ENCODE peak calls at places on chromosomes 2 and 18, in four cellular contexts. One of them, this sample, is unnamed.

GRCh38 chr18:29457316-29457715 is 1280.4 kb upstream of the CDH2 start:
- DNase-seq in fibroblast of villous mesenchyme: no peak
- DNase-seq in SJSA1: no peak
- DNase-seq in heart right ventricle: no peak
- DNase-seq in this sample: no peak

GRCh38 chr18:38751897-38752296 is 1186.3 kb upstream of the CELF4 start:
- DNase-seq in fibroblast of villous mesenchyme: no peak
- DNase-seq in SJSA1: no peak
- DNase-seq in heart right ventricle: no peak
- DNase-seq in this sample: no peak

GRCh38 chr2:42959148-42959992 is 167.0 kb upstream of the HAAO start:
- DNase-seq in fibroblast of villous mesenchyme: peak
- DNase-seq in SJSA1: no peak
- DNase-seq in heart right ventricle: no peak
- DNase-seq in this sample: no peak

GRCh38 chr2:9753276-9753600 is 90.0 kb upstream of the TAF1B start:
- DNase-seq in fibroblast of villous mesenchyme: peak
- DNase-seq in SJSA1: peak
- DNase-seq in heart right ventricle: no peak
- DNase-seq in this sample: no peak

GRCh38 chr2:46570396-46570795 is 91.0 kb downstream of the TMEM247 start:
- DNase-seq in fibroblast of villous mesenchyme: no peak
- DNase-seq in SJSA1: no peak
- DNase-seq in heart right ventricle: no peak
- DNase-seq in this sample: no peak

GRCh38 chr2:72919414-72920316 is 2.3 kb downstream of the EMX1 start:
- DNase-seq in fibroblast of villous mesenchyme: no peak
- DNase-seq in SJSA1: no peak
- DNase-seq in heart right ventricle: no peak
- DNase-seq in this sample: peak

GRCh38 chr2:174335605-174336402 is 1.1 kb downstream of the SP9 start:
- DNase-seq in fibroblast of villous mesenchyme: no peak
- DNase-seq in SJSA1: peak
- DNase-seq in heart right ventricle: no peak
- DNase-seq in this sample: peak

GRCh38 chr2:40087434-40087833 is 308.4 kb upstream of the THUMPD2 start:
- DNase-seq in fibroblast of villous mesenchyme: no peak
- DNase-seq in SJSA1: no peak
- DNase-seq in heart right ventricle: no peak
- DNase-seq in this sample: no peak

GRCh38 chr2:175931751-175932295 is 70.2 kb downstream of the LNPK start:
- DNase-seq in fibroblast of villous mesenchyme: peak
- DNase-seq in SJSA1: peak
- DNase-seq in heart right ventricle: no peak
- DNase-seq in this sample: no peak

GRCh38 chr2:44326548-44327269 is 34.6 kb downstream of the PREPL start:
- DNase-seq in fibroblast of villous mesenchyme: no peak
- DNase-seq in SJSA1: no peak
- DNase-seq in heart right ventricle: no peak
- DNase-seq in this sample: no peak

GRCh38 chr2:32135409-32135808 is 30.3 kb upstream of the SLC30A6 start:
- DNase-seq in fibroblast of villous mesenchyme: peak
- DNase-seq in SJSA1: peak
- DNase-seq in heart right ventricle: no peak
- DNase-seq in this sample: peak

GRCh38 chr2:8754056-8754790 is 72.4 kb downstream of the ID2 start:
- DNase-seq in fibroblast of villous mesenchyme: peak
- DNase-seq in SJSA1: no peak
- DNase-seq in heart right ventricle: no peak
- DNase-seq in this sample: no peak

GRCh38 chr2:114108819-114109416 is 219.0 kb downstream of the ACTR3 start:
- DNase-seq in fibroblast of villous mesenchyme: no peak
- DNase-seq in SJSA1: no peak
- DNase-seq in heart right ventricle: no peak
- DNase-seq in this sample: peak

GRCh38 chr18:34661464-34662087 is 48.5 kb upstream of the DTNA start:
- DNase-seq in fibroblast of villous mesenchyme: peak
- DNase-seq in SJSA1: peak
- DNase-seq in heart right ventricle: no peak
- DNase-seq in this sample: peak

GRCh38 chr2:226797289-226797988 is 2.2 kb downstream of the IRS1 start:
- DNase-seq in fibroblast of villous mesenchyme: peak
- DNase-seq in SJSA1: peak
- DNase-seq in heart right ventricle: peak
- DNase-seq in this sample: peak

GRCh38 chr2:15938803-15939555 is 1.4 kb upstream of the MYCN start:
- DNase-seq in fibroblast of villous mesenchyme: no peak
- DNase-seq in SJSA1: no peak
- DNase-seq in heart right ventricle: no peak
- DNase-seq in this sample: peak

GRCh38 chr2:15939556-15939853 is 845 bp upstream of the MYCN start:
- DNase-seq in fibroblast of villous mesenchyme: no peak
- DNase-seq in SJSA1: no peak
- DNase-seq in heart right ventricle: peak
- DNase-seq in this sample: peak

GRCh38 chr2:15941483-15941853 is 1.1 kb downstream of the MYCN start:
- DNase-seq in fibroblast of villous mesenchyme: no peak
- DNase-seq in SJSA1: peak
- DNase-seq in heart right ventricle: no peak
- DNase-seq in this sample: peak

GRCh38 chr2:15940661-15941482 is 522 bp downstream of the MYCN start:
- DNase-seq in fibroblast of villous mesenchyme: no peak
- DNase-seq in SJSA1: peak
- DNase-seq in heart right ventricle: no peak
- DNase-seq in this sample: no peak

GRCh38 chr2:15939854-15940660 is at the start of gene MYCN:
- DNase-seq in fibroblast of villous mesenchyme: peak
- DNase-seq in SJSA1: peak
- DNase-seq in heart right ventricle: peak
- DNase-seq in this sample: peak
- H3K4me3 ChIP-seq in fibroblast of villous mesenchyme: peak
- H3K4me3 ChIP-seq in SJSA1: peak
- H3K4me3 ChIP-seq in heart right ventricle: peak
- H3K4me3 ChIP-seq in this sample: peak

GRCh38 chr2:204662956-204663355 is 117.7 kb downstream of the PARD3B start:
- DNase-seq in fibroblast of villous mesenchyme: no peak
- DNase-seq in SJSA1: no peak
- DNase-seq in heart right ventricle: no peak
- DNase-seq in this sample: no peak

GRCh38 chr2:204665244-204665643 is 120.0 kb downstream of the PARD3B start:
- DNase-seq in fibroblast of villous mesenchyme: no peak
- DNase-seq in SJSA1: peak
- DNase-seq in heart right ventricle: no peak
- DNase-seq in this sample: no peak

GRCh38 chr2:204665771-204666170 is 120.5 kb downstream of the PARD3B start:
- DNase-seq in fibroblast of villous mesenchyme: no peak
- DNase-seq in SJSA1: no peak
- DNase-seq in heart right ventricle: no peak
- DNase-seq in this sample: no peak

GRCh38 chr2:204663816-204664421 is 118.6 kb downstream of the PARD3B start:
- DNase-seq in fibroblast of villous mesenchyme: no peak
- DNase-seq in SJSA1: no peak
- DNase-seq in heart right ventricle: no peak
- DNase-seq in this sample: no peak

GRCh38 chr2:204664708-204665121 is 119.4 kb downstream of the PARD3B start:
- DNase-seq in fibroblast of villous mesenchyme: peak
- DNase-seq in SJSA1: peak
- DNase-seq in heart right ventricle: no peak
- DNase-seq in this sample: no peak
- H3K4me3 ChIP-seq in fibroblast of villous mesenchyme: no peak
- H3K4me3 ChIP-seq in SJSA1: no peak
- H3K4me3 ChIP-seq in heart right ventricle: no peak
- H3K4me3 ChIP-seq in this sample: no peak

DNA sequence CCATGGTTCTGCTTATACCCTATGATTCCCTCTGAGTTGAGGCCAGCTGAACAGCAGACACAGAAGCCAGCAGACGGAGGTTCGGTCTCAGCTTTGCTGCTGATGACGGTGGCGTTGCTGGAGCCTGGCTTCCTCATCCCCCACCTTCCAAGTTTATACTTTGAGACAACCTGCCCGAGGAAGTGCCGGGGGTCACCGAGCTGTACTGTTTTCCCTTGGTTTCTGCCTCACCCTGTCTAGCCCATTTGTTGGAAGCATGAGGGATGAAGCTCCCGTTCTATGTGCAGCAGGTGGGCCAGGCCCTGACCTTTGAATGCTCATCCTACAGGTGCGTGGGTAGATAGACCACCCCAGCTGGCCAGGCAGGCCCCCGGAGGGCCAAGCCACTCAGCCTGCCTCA is 117.3 kb downstream of the MYCN start:
- DNase-seq in fibroblast of villous mesenchyme: no peak
- DNase-seq in SJSA1: no peak
- DNase-seq in heart right ventricle: no peak
- DNase-seq in this sample: no peak
- H3K4me3 ChIP-seq in fibroblast of villous mesenchyme: no peak
- H3K4me3 ChIP-seq in SJSA1: no peak
- H3K4me3 ChIP-seq in heart right ventricle: no peak
- H3K4me3 ChIP-seq in this sample: no peak

GRCh38 chr2:213007290-213007838 is 144.0 kb downstream of the IKZF2 start:
- DNase-seq in fibroblast of villous mesenchyme: no peak
- DNase-seq in SJSA1: no peak
- DNase-seq in heart right ventricle: no peak
- DNase-seq in this sample: no peak
- H3K4me3 ChIP-seq in fibroblast of villous mesenchyme: no peak
- H3K4me3 ChIP-seq in SJSA1: no peak
- H3K4me3 ChIP-seq in heart right ventricle: no peak
- H3K4me3 ChIP-seq in this sample: no peak

GRCh38 chr2:238835726-238836301 is 12.1 kb upstream of the TWIST2 start:
- DNase-seq in fibroblast of villous mesenchyme: no peak
- DNase-seq in SJSA1: no peak
- DNase-seq in heart right ventricle: no peak
- DNase-seq in this sample: peak

GRCh38 chr2:238838786-238839327 is 9.0 kb upstream of the TWIST2 start:
- DNase-seq in fibroblast of villous mesenchyme: no peak
- DNase-seq in SJSA1: no peak
- DNase-seq in heart right ventricle: no peak
- DNase-seq in this sample: no peak

GRCh38 chr2:238841542-238842181 is 6.2 kb upstream of the TWIST2 start:
- DNase-seq in fibroblast of villous mesenchyme: no peak
- DNase-seq in SJSA1: no peak
- DNase-seq in heart right ventricle: no peak
- DNase-seq in this sample: no peak

GRCh38 chr2:238843476-238843875 is 4.4 kb upstream of the TWIST2 start:
- DNase-seq in fibroblast of villous mesenchyme: no peak
- DNase-seq in SJSA1: no peak
- DNase-seq in heart right ventricle: no peak
- DNase-seq in this sample: no peak

GRCh38 chr2:238839428-238839827 is 8.5 kb upstream of the TWIST2 start:
- DNase-seq in fibroblast of villous mesenchyme: no peak
- DNase-seq in SJSA1: no peak
- DNase-seq in heart right ventricle: no peak
- DNase-seq in this sample: no peak
- H3K4me3 ChIP-seq in fibroblast of villous mesenchyme: no peak
- H3K4me3 ChIP-seq in SJSA1: no peak
- H3K4me3 ChIP-seq in heart right ventricle: no peak
- H3K4me3 ChIP-seq in this sample: no peak

DNA sequence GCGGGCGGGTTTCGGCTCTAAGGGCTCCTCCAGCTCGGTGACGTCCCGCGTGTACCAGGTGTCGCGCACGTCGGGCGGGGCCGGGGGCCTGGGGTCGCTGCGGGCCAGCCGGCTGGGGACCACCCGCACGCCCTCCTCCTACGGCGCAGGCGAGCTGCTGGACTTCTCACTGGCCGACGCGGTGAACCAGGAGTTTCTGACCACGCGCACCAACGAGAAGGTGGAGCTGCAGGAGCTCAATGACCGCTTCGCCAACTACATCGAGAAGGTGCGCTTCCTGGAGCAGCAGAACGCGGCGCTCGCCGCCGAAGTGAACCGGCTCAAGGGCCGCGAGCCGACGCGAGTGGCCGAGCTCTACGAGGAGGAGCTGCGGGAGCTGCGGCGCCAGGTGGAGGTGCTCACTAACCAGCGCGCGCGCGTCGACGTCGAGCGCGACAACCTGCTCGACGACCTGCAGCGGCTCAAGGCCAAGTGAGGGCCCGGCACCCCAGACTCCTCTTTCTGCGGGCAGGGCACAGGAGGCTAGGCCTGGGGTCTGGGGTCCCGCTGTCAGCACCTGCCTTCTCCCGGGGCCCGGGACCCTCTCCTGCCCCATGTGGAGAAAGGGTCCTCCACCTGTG is 503 bp downstream of the DES start:
- DNase-seq in fibroblast of villous mesenchyme: no peak
- DNase-seq in SJSA1: no peak
- DNase-seq in heart right ventricle: no peak
- DNase-seq in this sample: peak
- H3K4me3 ChIP-seq in fibroblast of villous mesenchyme: no peak
- H3K4me3 ChIP-seq in SJSA1: no peak
- H3K4me3 ChIP-seq in heart right ventricle: peak
- H3K4me3 ChIP-seq in this sample: peak

GRCh38 chr2:66437601-66438497 is 2.9 kb downstream of the MEIS1 start:
- DNase-seq in fibroblast of villous mesenchyme: peak
- DNase-seq in SJSA1: no peak
- DNase-seq in heart right ventricle: peak
- DNase-seq in this sample: peak

GRCh38 chr2:66435549-66435875 is 587 bp downstream of the MEIS1 start:
- DNase-seq in fibroblast of villous mesenchyme: no peak
- DNase-seq in SJSA1: no peak
- DNase-seq in heart right ventricle: no peak
- DNase-seq in this sample: no peak

GRCh38 chr2:66437055-66437454 is 2.1 kb downstream of the MEIS1 start:
- DNase-seq in fibroblast of villous mesenchyme: peak
- DNase-seq in SJSA1: peak
- DNase-seq in heart right ventricle: no peak
- DNase-seq in this sample: no peak

GRCh38 chr2:66435963-66436362 is 1.0 kb downstream of the MEIS1 start:
- DNase-seq in fibroblast of villous mesenchyme: no peak
- DNase-seq in SJSA1: no peak
- DNase-seq in heart right ventricle: no peak
- DNase-seq in this sample: no peak

DNA sequence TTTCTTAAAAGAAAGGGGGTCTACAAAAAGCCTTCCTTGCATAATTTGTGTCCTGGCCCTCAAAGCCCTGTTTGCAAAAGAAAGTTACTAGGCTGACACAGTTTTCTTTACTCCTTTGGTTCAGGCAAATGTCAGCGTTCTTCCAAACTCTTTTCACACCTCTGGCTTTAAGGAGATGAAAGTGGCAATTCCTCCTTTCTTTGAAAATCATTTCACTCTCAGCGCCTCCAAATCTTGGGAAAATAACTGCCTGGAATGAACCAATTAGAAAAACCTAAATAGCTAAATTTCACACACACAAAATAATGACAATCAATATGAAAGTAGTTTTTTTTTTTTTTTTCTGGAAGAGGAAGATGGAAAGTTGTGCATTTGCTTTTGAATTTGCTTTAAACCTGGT is 1.6 kb downstream of the MEIS1 start:
- DNase-seq in fibroblast of villous mesenchyme: no peak
- DNase-seq in SJSA1: peak
- DNase-seq in heart right ventricle: no peak
- DNase-seq in this sample: no peak
- H3K4me3 ChIP-seq in fibroblast of villous mesenchyme: peak
- H3K4me3 ChIP-seq in SJSA1: peak
- H3K4me3 ChIP-seq in heart right ventricle: peak
- H3K4me3 ChIP-seq in this sample: no peak